ENCODE peak calls at places on chromosomes 3 and 15, in six cellular contexts. B is osteoblast, X is astrocyte of the spinal cord, M is coronary artery, O is GM12865, N is Peyer's patch. Z is an unnamed sample.

GRCh38 chr15:53193149-53193548 is 403.0 kb upstream of the ONECUT1 start:
- DNase-seq in N (no peak), B (no peak), M (no peak), O (peak), X (peak), Z (no peak)

GRCh38 chr3:134309987-134310700 is 59.5 kb upstream of the RYK start:
- DNase-seq in B (peak), X (no peak), O (no peak), N (no peak), M (no peak), Z (no peak)

GRCh38 chr3:27165348-27165747 is 203.8 kb downstream of the NEK10 start:
- DNase-seq in M (no peak), B (peak), O (no peak), N (no peak), X (peak), Z (no peak)

GRCh38 chr3:170423001-170423615 is 4.4 kb downstream of the CLDN11 start:
- DNase-seq in O (no peak), B (peak), X (no peak), M (no peak), N (no peak), Z (no peak)

GRCh38 chr15:75098371-75098770 is 75.0 kb downstream of the PPCDC start:
- DNase-seq in X (no peak), O (no peak), B (peak), M (peak), N (no peak), Z (no peak)

GRCh38 chr15:91254766-91255165 is 154.7 kb downstream of the SV2B start:
- DNase-seq in B (no peak), M (no peak), N (no peak), O (no peak), X (no peak), Z (no peak)

GRCh38 chr3:126525091-126525852 is 1.3 kb downstream of the CHST13 start:
- DNase-seq in M (no peak), N (no peak), O (no peak), X (no peak), B (peak), Z (no peak)

GRCh38 chr3:125206934-125207333 is 5.6 kb downstream of the SLC12A8 start:
- DNase-seq in O (no peak), M (no peak), B (no peak), X (no peak), N (peak), Z (peak)

GRCh38 chr15:73504885-73505284 is 61.9 kb downstream of the REC114 start:
- DNase-seq in X (no peak), O (no peak), M (no peak), N (no peak), B (no peak), Z (no peak)

GRCh38 chr3:49720383-49721164 is 1.1 kb upstream of the AMIGO3 start:
- DNase-seq in M (peak), X (no peak), N (no peak), O (no peak), B (peak), Z (no peak)

GRCh38 chr3:34001990-34002389 is 203.6 kb downstream of the PDCD6IP start:
- DNase-seq in X (no peak), B (no peak), M (no peak), N (no peak), O (no peak), Z (no peak)

GRCh38 chr3:172142074-172143059 is 103.0 kb downstream of the FNDC3B start:
- DNase-seq in X (peak), O (peak), N (peak), B (no peak), M (no peak), Z (no peak)

GRCh38 chr15:29071907-29072273 is 186.1 kb downstream of the APBA2 start:
- DNase-seq in N (no peak), X (no peak), M (no peak), B (no peak), O (no peak), Z (no peak)

GRCh38 chr3:128329491-128330300 is 137.0 kb downstream of the DNAJB8 start:
- DNase-seq in O (no peak), X (no peak), M (no peak), N (no peak), B (peak), Z (no peak)

GRCh38 chr3:160226026-160226739 is 961 bp downstream of the C3orf80 start:
- DNase-seq in O (peak), X (no peak), N (no peak), B (peak), M (no peak), Z (no peak)

GRCh38 chr15:75178171-75178937 is 23.3 kb upstream of the C15orf39 start:
- DNase-seq in O (no peak), N (peak), M (no peak), X (no peak), B (peak), Z (no peak)

GRCh38 chr3:48634661-48635221 is 520 bp downstream of the SLC26A6 start:
- DNase-seq in M (no peak), N (peak), O (peak), B (peak), X (peak), Z (no peak)

GRCh38 chr15:101087172-101087769 is 164.6 kb downstream of the CHSY1 start:
- DNase-seq in X (no peak), O (no peak), B (peak), M (no peak), N (no peak), Z (no peak)
- TF ChIP-seq CTCF in X (no peak), O (no peak), B (no peak), M (no peak), N (no peak), Z (no peak)

GRCh38 chr3:158091526-158091925 is 14.7 kb downstream of the SHOX2 start:
- DNase-seq in M (no peak), O (no peak), B (no peak), X (peak), N (no peak), Z (no peak)
- TF ChIP-seq CTCF in M (no peak), O (no peak), B (peak), X (peak), N (no peak), Z (peak)

GRCh38 chr3:45832691-45833090 is 9.2 kb downstream of the LZTFL1 start:
- DNase-seq in O (peak), N (peak), X (no peak), B (no peak), M (no peak), Z (no peak)
- TF ChIP-seq CTCF in O (peak), N (peak), X (peak), B (peak), M (no peak), Z (peak)

GRCh38 chr15:58115692-58116091 is 22.5 kb upstream of the AQP9 start:
- DNase-seq in M (no peak), X (peak), N (no peak), B (no peak), O (no peak), Z (no peak)
- TF ChIP-seq CTCF in M (no peak), X (peak), N (no peak), B (peak), O (no peak), Z (no peak)

GRCh38 chr3:150528359-150528797 is 17.9 kb downstream of the SERP1 start:
- DNase-seq in O (peak), M (no peak), N (no peak), X (peak), B (peak), Z (no peak)
- TF ChIP-seq CTCF in O (peak), M (no peak), N (peak), X (peak), B (peak), Z (peak)

DNA sequence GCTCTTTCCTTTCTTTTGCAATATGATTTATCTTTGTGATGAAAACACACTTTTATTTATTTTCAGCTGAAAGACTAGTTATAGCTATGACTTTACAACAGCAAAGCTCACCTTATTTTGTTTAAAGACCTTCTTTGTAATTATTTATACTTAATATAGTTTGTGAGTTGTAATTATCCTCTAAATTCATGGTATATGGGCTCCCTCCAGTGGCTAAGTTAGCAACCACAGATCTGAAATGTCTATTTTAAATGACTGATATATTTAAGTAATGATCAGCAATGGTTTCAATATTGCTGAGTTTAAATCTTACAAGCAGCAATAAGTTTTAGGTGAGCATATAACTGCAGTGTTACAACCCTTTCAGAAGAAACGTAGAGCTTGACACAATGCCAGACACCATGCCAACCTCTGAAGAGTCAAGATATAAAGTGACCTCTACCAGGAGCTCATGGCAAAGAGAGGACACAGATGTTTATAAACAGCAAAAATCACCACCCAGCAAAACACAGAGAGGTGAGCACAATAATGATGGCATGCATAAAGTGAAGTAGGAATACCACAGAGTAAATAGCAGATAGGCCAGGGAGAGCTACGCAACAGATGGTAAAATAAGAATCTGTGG is 143.6 kb upstream of the ZNF385D start:
- DNase-seq in N (no peak), M (no peak), B (peak), O (no peak), X (peak), Z (no peak)
- TF ChIP-seq CTCF in N (peak), M (peak), B (peak), O (peak), X (peak), Z (peak)

DNA sequence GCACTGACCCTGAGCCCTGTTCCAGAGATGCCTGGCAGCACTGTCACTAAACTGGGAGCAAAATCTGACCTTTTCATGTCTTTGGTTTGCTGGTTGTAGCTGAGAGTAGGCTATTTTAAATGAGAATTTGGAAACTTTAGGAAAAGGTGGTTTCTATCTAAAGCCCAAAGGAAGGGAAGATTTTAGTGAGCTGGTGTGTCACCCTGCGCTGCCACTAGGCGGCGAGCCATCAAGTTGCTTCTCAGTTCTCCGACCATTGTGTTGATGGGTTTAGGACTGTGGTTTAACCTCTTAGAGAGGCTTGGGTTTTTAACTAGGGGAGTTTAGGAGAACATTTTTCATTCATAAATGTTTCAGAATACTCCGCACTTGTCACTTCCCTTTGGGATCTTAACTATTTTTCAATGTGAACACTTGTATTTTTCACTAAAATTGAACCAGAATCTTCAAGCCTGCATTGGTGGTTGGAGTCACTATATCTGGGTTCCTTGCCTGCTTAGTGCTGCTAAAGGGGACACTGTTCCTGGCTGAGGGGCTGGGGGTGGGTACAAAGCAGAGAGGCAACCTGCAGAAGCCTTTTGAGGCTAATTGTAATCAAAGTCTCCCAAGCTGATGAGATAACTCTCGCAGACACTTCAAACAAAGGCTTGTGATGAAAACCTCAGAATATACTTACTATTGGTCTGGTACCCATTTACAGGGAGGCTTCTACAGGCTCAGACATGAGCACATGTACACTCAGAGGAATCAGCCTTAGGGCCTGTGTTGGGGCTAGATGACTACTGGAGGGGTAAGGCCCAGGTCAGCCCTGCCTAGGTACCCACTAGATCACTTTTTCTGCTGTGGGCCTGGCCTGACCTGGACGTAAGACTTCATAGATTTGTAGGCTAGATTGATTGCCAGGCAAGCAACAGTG is 16.8 kb downstream of the EXOSC7 start:
- DNase-seq in O (no peak), B (peak), N (peak), X (peak), M (no peak), Z (no peak)
- TF ChIP-seq CTCF in O (peak), B (peak), N (peak), X (peak), M (peak), Z (peak)

DNA sequence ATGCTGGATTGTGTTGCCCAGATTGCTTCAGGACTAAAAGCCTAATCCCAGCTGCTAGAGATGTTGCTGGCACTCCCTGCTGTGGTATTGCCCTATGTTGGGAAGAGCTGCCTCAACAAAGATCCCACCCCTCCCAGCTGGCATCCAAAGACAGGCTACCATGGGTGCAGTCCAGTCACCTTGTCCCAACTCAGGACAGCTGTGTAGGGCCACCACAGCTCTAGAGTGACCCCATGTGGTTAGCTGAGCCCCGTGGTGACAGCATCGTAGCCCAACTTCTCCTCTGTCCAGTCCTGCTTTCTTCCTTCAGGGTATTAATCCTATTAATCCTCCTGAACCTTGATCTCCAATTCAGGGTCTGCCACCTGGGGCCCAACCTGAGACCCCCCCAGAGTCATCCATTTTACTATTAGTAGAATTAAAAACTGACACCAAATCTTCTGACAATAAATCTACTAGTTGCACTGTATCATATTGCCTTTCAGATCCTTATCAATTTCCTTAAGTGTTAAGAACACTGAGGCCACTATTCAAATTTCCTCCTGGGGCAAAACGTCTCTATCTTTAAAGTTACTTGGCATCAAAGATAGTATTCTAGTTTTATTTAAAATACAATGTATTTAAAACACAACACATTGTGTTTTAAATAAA is 83.5 kb downstream of the AQP9 start:
- DNase-seq in B (no peak), M (no peak), X (no peak), N (no peak), O (peak), Z (no peak)
- TF ChIP-seq CTCF in B (peak), M (no peak), X (peak), N (peak), O (peak), Z (peak)

Z was measured in type B pancreatic cell.